ENCODE peak calls at places on chromosomes 12 and 14, in six cellular contexts. C is esophagus squamous epithelium; Q is effector memory CD4-positive, alpha-beta T cell; R is AG04449; G is mucosa of descending colon; K is PC-3. O is an unnamed sample.

GRCh38 chr12:111228916-111229666 is 139.8 kb downstream of the PHETA1 start:
- DNase-seq in G (no peak), C (no peak), K (no peak), Q (no peak), R (no peak), O (no peak)

GRCh38 chr14:90760591-90761316 is 55.5 kb downstream of the TTC7B start:
- DNase-seq in G (no peak), Q (no peak), C (no peak), R (no peak), K (peak; percentile 64), O (no peak)

GRCh38 chr14:37587881-37588666 is 7.0 kb downstream of the FOXA1 start:
- DNase-seq in C (no peak), R (no peak), Q (no peak), K (peak; percentile 57), G (no peak), O (no peak)

GRCh38 chr12:38956337-38956736 is 50.9 kb upstream of the CPNE8 start:
- DNase-seq in K (peak; percentile 70), G (no peak), Q (no peak), R (no peak), C (no peak), O (no peak)

GRCh38 chr14:94126419-94126677 is 3.1 kb downstream of the IFI27L2 start:
- DNase-seq in G (no peak), C (no peak), K (no peak), R (no peak), Q (no peak), O (no peak)

GRCh38 chr12:75452675-75453330 is 27.8 kb upstream of the GLIPR1 start:
- DNase-seq in C (no peak), G (no peak), Q (no peak), K (peak; percentile 73), R (no peak), O (no peak)

GRCh38 chr14:91059576-91060471 is 617 bp downstream of the RPS6KA5 start:
- DNase-seq in K (peak; percentile 57), R (no peak), Q (peak; percentile 47), G (peak; percentile 84), C (no peak), O (no peak)

GRCh38 chr12:7219599-7220243 is 30.2 kb downstream of the PEX5 start:
- DNase-seq in C (no peak), R (peak; percentile 37), Q (peak; percentile 40), G (no peak), K (peak; percentile 74), O (peak; percentile 61)

GRCh38 chr14:93970967-93971634 is 5.3 kb downstream of the ASB2 start:
- DNase-seq in K (no peak), Q (no peak), C (no peak), G (peak; percentile 73), R (no peak), O (no peak)

GRCh38 chr12:65387396-65387795 is 108.9 kb downstream of the MSRB3 start:
- DNase-seq in G (no peak), Q (no peak), C (no peak), R (no peak), K (no peak), O (no peak)

GRCh38 chr14:31270196-31270772 is 62.7 kb upstream of the HECTD1 start:
- DNase-seq in C (no peak), Q (no peak), G (no peak), K (no peak), R (no peak), O (no peak)

GRCh38 chr12:123750159-123750656 is 11.9 kb upstream of the DNAH10 start:
- DNase-seq in K (no peak), C (no peak), G (no peak), R (no peak), Q (no peak), O (no peak)

GRCh38 chr12:12872139-12872933 is 19.0 kb upstream of the GPRC5A start:
- DNase-seq in C (no peak), K (peak; percentile 96), R (peak; percentile 66), G (peak; percentile 76), Q (no peak), O (no peak)

GRCh38 chr12:40238221-40238902 is 13.6 kb downstream of the LRRK2 start:
- DNase-seq in G (no peak), C (no peak), K (no peak), Q (no peak), R (no peak), O (no peak)

GRCh38 chr14:20400965-20401593 is 12.2 kb downstream of the TEP1 start:
- DNase-seq in Q (no peak), C (no peak), K (peak; percentile 98), G (no peak), R (no peak), O (no peak)

GRCh38 chr12:70366581-70367267 is 634 bp downstream of the KCNMB4 start:
- DNase-seq in G (peak; percentile 66), K (peak; percentile 52), Q (peak; percentile 47), C (no peak), R (no peak), O (peak; percentile 28)

GRCh38 chr12:51171884-51172514 is 936 bp downstream of the TFCP2 start:
- DNase-seq in Q (no peak), R (no peak), G (no peak), K (peak; percentile 1), C (no peak), O (no peak)

GRCh38 chr12:105502426-105502930 is 172.0 kb downstream of the C12orf75 start:
- DNase-seq in C (no peak), K (no peak), G (no peak), Q (no peak), R (no peak), O (no peak)

GRCh38 chr12:2607881-2608607 is 186.7 kb upstream of the FKBP4 start:
- DNase-seq in Q (no peak), C (no peak), R (no peak), K (no peak), G (no peak), O (no peak)

GRCh38 chr12:52243774-52244614 is 11.0 kb downstream of the KRT7 start:
- DNase-seq in Q (peak; percentile 45), C (peak; percentile 37), R (peak; percentile 54), G (peak; percentile 87), K (peak; percentile 97), O (peak; percentile 67)

GRCh38 chr14:44912041-44912869 is 49.5 kb downstream of the KLHL28 start:
- DNase-seq in G (no peak), R (no peak), C (no peak), Q (no peak), K (no peak), O (peak; percentile 19)

GRCh38 chr14:91127411-91127810 is 13.5 kb downstream of the DGLUCY start:
- DNase-seq in G (peak; percentile 80), K (peak; percentile 94), Q (no peak), C (no peak), R (no peak), O (no peak)

GRCh38 chr12:49161092-49161795 is 27.6 kb downstream of the TUBA1A start:
- DNase-seq in C (no peak), G (no peak), Q (no peak), K (no peak), R (no peak), O (no peak)

GRCh38 chr14:75460402-75460801 is 32.6 kb downstream of the JDP2 start:
- DNase-seq in Q (no peak), C (no peak), K (peak; percentile 16), G (no peak), R (no peak), O (no peak)

GRCh38 chr12:45959025-45959424 is 31.3 kb downstream of the SCAF11 start:
- DNase-seq in R (no peak), G (no peak), Q (no peak), C (no peak), K (no peak), O (no peak)
- H3K4me3 ChIP-seq in R (no peak overlapping the region), G (no peak overlapping the region), Q (no peak overlapping the region), C (no peak overlapping the region), K (no peak overlapping the region), O (no peak overlapping the region)

GRCh38 chr14:56581041-56581727 is 1.6 kb downstream of the TMEM260 start:
- DNase-seq in C (no peak), G (no peak), R (no peak), K (no peak), Q (no peak), O (no peak)
- H3K4me3 ChIP-seq in C (peak overlapping the region; percentile 77), G (no peak overlapping the region), R (no peak overlapping the region), K (peak overlapping the region; percentile 81), Q (peak overlapping the region; percentile 90), O (no peak overlapping the region)

DNA sequence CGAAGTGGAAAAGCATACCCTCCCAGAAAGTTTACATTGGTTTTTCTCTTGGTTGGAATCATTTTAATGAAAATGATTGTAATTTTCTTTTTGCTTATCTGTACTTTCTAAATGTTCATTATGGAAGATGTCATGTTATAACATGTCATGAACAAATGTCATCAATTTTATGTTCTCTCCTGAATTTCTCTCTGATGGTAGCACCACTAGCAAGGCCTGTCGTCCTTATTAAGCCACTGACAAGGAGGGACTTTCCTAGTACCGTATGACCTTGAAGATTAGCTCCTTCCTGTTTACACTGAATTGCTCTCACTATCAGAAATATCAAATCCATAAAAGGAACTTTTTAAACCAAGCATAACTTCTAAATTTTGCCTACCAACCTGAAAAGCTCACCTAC is 99.0 kb downstream of the ESR2 start:
- DNase-seq in K (no peak), C (no peak), G (no peak), R (no peak), Q (no peak), O (no peak)
- H3K4me3 ChIP-seq in K (no peak overlapping the region), C (no peak overlapping the region), G (no peak overlapping the region), R (no peak overlapping the region), Q (no peak overlapping the region), O (no peak overlapping the region)

DNA sequence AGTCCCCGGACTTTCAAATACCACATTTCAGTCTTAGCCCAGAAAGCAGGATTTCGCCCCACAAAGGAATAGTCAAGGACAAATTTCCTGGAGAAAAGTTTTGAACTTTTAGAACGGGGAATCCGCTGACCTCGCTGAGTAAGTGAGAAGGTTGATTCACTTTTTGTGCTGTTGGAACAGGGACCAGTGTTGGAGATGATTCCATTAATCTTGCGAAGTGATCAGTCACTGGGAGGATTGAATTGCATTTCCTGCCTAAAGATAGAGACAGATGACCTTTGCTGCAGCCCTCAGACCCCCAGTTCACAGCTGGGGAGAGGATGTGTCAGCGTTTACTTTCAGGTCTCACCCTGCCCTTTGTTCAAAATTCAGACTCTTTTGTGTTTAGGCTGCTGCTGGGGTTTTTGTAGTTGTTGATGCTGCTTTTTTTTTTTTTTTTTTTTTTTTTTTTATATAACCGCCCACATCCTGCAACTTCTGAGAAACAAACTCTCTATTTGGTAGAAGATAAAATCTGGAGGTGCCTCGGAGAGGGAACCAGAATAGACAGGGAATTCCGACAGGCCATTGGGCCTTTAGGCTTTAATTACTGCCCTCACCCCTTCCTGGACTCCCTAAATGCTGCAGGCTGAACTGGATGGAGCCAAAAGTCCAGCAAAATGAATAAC is 9.8 kb upstream of the KDM2B start:
- DNase-seq in Q (peak; percentile 62), G (no peak), K (no peak), R (no peak), C (no peak), O (no peak)
- H3K4me3 ChIP-seq in Q (peak overlapping the region; percentile 42), G (no peak overlapping the region), K (no peak overlapping the region), R (peak overlapping the region; percentile 20), C (peak overlapping the region; percentile 45), O (no peak overlapping the region)

O was measured in uterus.